ENCODE peak calls at places on chromosomes 6 and 20, in nine cellular contexts. L is ovary; S is fibroblast of lung; J is heart right ventricle; P is adrenal gland; Y is neural progenitor cell; M is mucosa of descending colon; Q is testis; E is CD8-positive, alpha-beta T cell. A is an unnamed sample. For H3K4me1, the result is how much of the 10 kb centered on the place peaks cover.

GRCh38 chr6:40999498-41000070 is 39.4 kb downstream of the UNC5CL start:
- DNase-seq in E (no peak), M (no peak), Y (peak), J (peak), P (peak), Q (peak), L (peak), S (peak), A (peak)

GRCh38 chr20:37902504-37903313 is at the start of gene VSTM2L:
- DNase-seq in S (peak), P (peak), L (no peak), J (no peak), Q (peak), Y (peak), E (no peak), M (no peak), A (no peak)

GRCh38 chr6:111580826-111581505 is 24.7 kb downstream of the TRAF3IP2 start:
- DNase-seq in J (no peak), M (no peak), Y (no peak), L (no peak), P (no peak), S (no peak), Q (no peak), E (no peak), A (peak)

GRCh38 chr20:22379472-22379871 is 204.9 kb downstream of the FOXA2 start:
- DNase-seq in L (no peak), J (no peak), E (no peak), Y (no peak), Q (no peak), P (no peak), S (peak), M (no peak), A (no peak)

GRCh38 chr6:31865205-31866118 is 2.8 kb upstream of the NEU1 start:
- DNase-seq in E (no peak), S (peak), P (no peak), Y (no peak), M (no peak), L (no peak), Q (no peak), J (no peak), A (no peak)

GRCh38 chr6:157763129-157763893 is 59.7 kb upstream of the SNX9 start:
- DNase-seq in L (peak), Q (peak), Y (no peak), M (peak), J (peak), S (peak), E (peak), P (peak), A (peak)

GRCh38 chr20:53643031-53643832 is 49.6 kb upstream of the ZNF217 start:
- DNase-seq in S (peak), M (peak), P (peak), Q (no peak), L (no peak), E (peak), J (no peak), Y (no peak), A (no peak)

GRCh38 chr6:169234634-169235033 is 19.0 kb downstream of the THBS2 start:
- DNase-seq in M (no peak), P (no peak), Q (no peak), S (no peak), L (no peak), E (no peak), Y (no peak), J (no peak), A (no peak)

GRCh38 chr6:42104095-42104806 is 38.2 kb downstream of the C6orf132 start:
- DNase-seq in M (no peak), J (peak), S (peak), E (peak), Q (peak), P (peak), Y (peak), L (peak), A (peak)

GRCh38 chr20:19995220-19995863 is 21.8 kb upstream of the NAA20 start:
- DNase-seq in L (no peak), Y (peak), Q (peak), P (peak), E (no peak), S (peak), M (no peak), J (peak), A (no peak)

GRCh38 chr20:23268792-23269354 is 81.7 kb upstream of the NXT1 start:
- DNase-seq in Y (no peak), E (no peak), M (no peak), Q (no peak), J (no peak), P (no peak), S (no peak), L (no peak), A (no peak)

GRCh38 chr6:33958208-33958862 is 154.5 kb upstream of the MLN start:
- DNase-seq in E (no peak), J (no peak), P (no peak), L (no peak), Y (peak), Q (peak), S (no peak), M (no peak), A (no peak)

GRCh38 chr6:166958926-166959861 is 2.8 kb upstream of the RNASET2 start:
- DNase-seq in E (peak), Q (no peak), P (peak), L (no peak), Y (no peak), S (no peak), J (peak), M (no peak), A (no peak)

GRCh38 chr20:43375586-43375985 is 82.1 kb upstream of the SRSF6 start:
- DNase-seq in M (no peak), Q (no peak), E (no peak), J (no peak), S (peak), Y (no peak), L (no peak), P (no peak), A (no peak)

GRCh38 chr20:4722993-4723392 is 1.3 kb downstream of the PRND start:
- DNase-seq in E (no peak), P (no peak), S (no peak), Y (no peak), M (no peak), Q (no peak), L (no peak), J (no peak), A (no peak)

GRCh38 chr6:133504761-133505160 is 263.6 kb downstream of the EYA4 start:
- DNase-seq in Y (no peak), P (no peak), M (no peak), E (no peak), J (no peak), S (peak), L (peak), Q (peak), A (no peak)

GRCh38 chr20:13929836-13930235 is 60.6 kb downstream of the SEL1L2 start:
- DNase-seq in S (no peak), J (no peak), L (no peak), Y (no peak), E (no peak), P (no peak), Q (no peak), M (no peak), A (no peak)

GRCh38 chr6:34190504-34191122 is 44.7 kb upstream of the GRM4 start:
- DNase-seq in Y (no peak), M (no peak), P (no peak), Q (no peak), L (no peak), E (no peak), J (no peak), S (no peak), A (no peak)

GRCh38 chr6:107330190-107330589 is 129.2 kb downstream of the PDSS2 start:
- DNase-seq in J (no peak), Y (no peak), L (no peak), S (no peak), P (no peak), M (no peak), Q (no peak), E (no peak), A (no peak)

GRCh38 chr6:5316946-5317345 is 55.6 kb downstream of the FARS2 start:
- DNase-seq in P (no peak), E (no peak), L (no peak), M (no peak), Y (no peak), J (no peak), Q (no peak), S (no peak), A (no peak)

GRCh38 chr20:36275011-36275410 is 31.1 kb upstream of the DLGAP4 start:
- DNase-seq in M (no peak), P (no peak), L (no peak), Q (no peak), S (no peak), J (no peak), E (no peak), Y (no peak), A (no peak)

GRCh38 chr20:61832181-61832580 is 233.5 kb downstream of the TAF4 start:
- DNase-seq in M (no peak), Q (no peak), J (no peak), P (no peak), S (no peak), L (no peak), Y (no peak), E (no peak), A (no peak)

GRCh38 chr20:50856475-50857041 is 61.7 kb downstream of the BCAS4 start:
- DNase-seq in P (no peak), J (no peak), Y (no peak), Q (no peak), E (no peak), L (no peak), S (no peak), M (no peak), A (no peak)

GRCh38 chr6:168865-169455 is 123.3 kb upstream of the DUSP22 start:
- DNase-seq in E (no peak), S (peak), P (no peak), Q (no peak), M (no peak), Y (peak), L (no peak), J (no peak), A (no peak)

GRCh38 chr6:48199502-48199901 is 88.5 kb upstream of the PTCHD4 start:
- DNase-seq in L (no peak), M (no peak), J (no peak), E (no peak), Y (no peak), P (no peak), S (no peak), Q (no peak), A (no peak)

GRCh38 chr6:25302156-25302555 is 23.0 kb downstream of the CARMIL1 start:
- DNase-seq in S (no peak), J (no peak), P (no peak), M (no peak), E (no peak), L (no peak), Q (no peak), Y (peak), A (no peak)
- H3K4me1 ChIP-seq in S (under half), J (under half), P (under half), M (under half), E (under half), L (under half), Q (under half), Y (under half), A (under half)

DNA sequence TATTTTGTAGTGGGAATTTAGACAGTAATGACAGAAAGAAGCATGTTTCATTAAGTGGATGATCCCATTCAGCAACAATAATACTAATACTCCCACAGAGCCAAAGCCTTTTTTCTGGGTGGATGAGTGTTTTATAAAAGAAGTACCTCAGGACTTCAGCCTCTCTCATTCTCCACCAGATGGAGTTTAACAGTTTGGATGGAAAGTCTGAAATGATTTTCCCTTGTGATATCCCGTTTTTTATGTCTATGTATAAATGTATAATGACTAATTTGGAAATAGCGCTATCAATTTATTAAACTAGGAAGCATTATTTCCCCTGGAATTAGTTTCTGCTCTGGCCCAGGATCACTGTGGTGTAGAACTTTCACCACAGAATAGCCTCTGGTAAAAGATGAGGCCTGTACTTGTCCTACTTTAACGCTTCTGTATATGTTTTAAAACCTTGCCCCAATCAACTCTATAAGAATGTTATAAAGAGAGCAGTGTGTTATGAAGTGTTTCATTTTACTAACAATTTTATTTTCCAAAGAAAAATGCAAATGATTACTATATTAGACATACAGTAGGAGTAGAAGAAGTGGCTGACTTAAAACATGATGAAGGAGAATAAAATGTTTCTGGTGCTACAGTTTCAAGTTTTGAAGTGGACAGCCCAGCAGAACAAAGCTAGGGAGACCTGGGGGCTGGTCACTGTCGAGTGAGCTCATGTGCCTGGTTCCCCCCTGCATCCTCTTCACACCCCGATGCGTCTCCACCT is 135.6 kb downstream of the HIVEP1 start:
- DNase-seq in Y (no peak), J (no peak), E (no peak), Q (no peak), M (no peak), S (peak), P (no peak), L (no peak), A (no peak)
- TF ChIP-seq CTCF in Y (peak), J (peak), E (no peak), Q (no peak), M (no peak), S (peak), P (peak), L (no peak), A (no peak)

GRCh38 chr20:44497761-44498160 is 22.1 kb downstream of the TTPAL start:
- DNase-seq in Y (no peak), E (no peak), J (no peak), Q (no peak), S (no peak), M (no peak), L (no peak), P (no peak), A (no peak)

GRCh38 chr20:44502968-44503367 is 18.9 kb downstream of the SERINC3 start:
- DNase-seq in L (no peak), M (no peak), P (no peak), Y (no peak), E (no peak), S (no peak), J (no peak), Q (no peak), A (no peak)

GRCh38 chr20:44504402-44505309 is 17.2 kb downstream of the SERINC3 start:
- DNase-seq in J (no peak), Y (no peak), S (no peak), M (no peak), L (no peak), P (no peak), Q (no peak), E (no peak), A (no peak)

GRCh38 chr20:44500221-44500620 is 21.6 kb downstream of the SERINC3 start:
- DNase-seq in E (no peak), P (no peak), Y (no peak), L (no peak), S (no peak), M (no peak), J (no peak), Q (no peak), A (no peak)

GRCh38 chr20:44501448-44501847 is 20.4 kb downstream of the SERINC3 start:
- DNase-seq in P (peak), Y (no peak), E (no peak), S (peak), Q (no peak), M (no peak), J (peak), L (no peak), A (no peak)
- H3K4me1 ChIP-seq in P (under half), Y (under half), E (under half), S (under half), Q (under half), M (under half), J (under half), L (under half), A (under half)

DNA sequence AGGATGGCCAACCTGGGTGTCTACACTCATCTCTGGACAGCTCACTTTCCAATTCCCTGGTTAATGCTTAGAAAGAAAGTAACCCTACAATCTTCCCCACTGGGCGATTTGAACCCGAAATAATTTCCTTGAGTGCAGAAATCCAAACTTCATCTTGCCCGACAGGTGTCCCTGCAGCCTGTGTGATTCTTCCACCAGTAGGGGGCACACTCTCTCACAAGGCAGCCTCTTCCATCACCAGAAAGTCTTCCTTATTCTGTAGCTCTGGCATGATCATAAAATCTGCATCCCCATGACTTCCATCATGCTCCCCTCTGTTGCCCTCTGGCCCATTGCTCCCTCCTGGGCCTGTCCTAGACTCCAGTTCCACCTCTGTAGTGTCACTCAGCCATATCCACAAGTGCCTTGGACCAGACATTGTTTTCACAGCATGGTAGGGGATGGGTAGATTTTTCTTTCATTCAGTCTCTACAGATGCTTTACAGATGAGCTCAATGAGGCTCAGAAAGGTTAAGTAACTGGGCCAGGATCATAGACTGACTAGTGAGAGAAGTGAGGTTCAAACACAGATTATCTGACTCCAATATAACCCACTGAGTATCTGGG is 170.4 kb upstream of the SPTLC3 start:
- DNase-seq in J (no peak), L (no peak), Q (no peak), E (no peak), Y (peak), S (no peak), M (no peak), P (no peak), A (no peak)
- TF ChIP-seq CTCF in J (no peak), L (no peak), Q (no peak), E (no peak), Y (peak), S (no peak), M (no peak), P (no peak), A (no peak)

DNA sequence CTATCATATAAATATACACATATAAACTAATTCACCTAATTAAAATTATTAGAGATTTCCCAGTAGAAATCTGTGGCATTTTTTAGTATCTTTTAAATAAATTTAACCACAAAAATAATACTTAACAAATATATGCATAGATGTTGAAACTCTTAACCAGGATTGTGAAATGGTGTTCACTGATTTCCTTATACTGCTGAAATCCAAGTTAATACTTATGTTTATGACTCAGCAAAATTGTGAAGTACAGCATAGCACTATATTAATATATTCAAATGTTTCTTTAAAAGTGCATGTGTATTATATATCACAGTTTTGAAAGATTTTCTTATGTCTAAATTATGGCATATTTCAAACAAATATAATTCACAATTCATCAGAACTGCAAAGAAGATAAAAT is 328.2 kb upstream of the MANEA start:
- DNase-seq in Y (no peak), E (no peak), J (no peak), P (no peak), M (no peak), L (no peak), Q (no peak), S (peak), A (no peak)
- H3K4me1 ChIP-seq in Y (under half), E (under half), J (under half), P (under half), M (under half), L (under half), Q (under half), S (under half), A (under half)

GRCh38 chr6:124339610-124340339 is 536.1 kb downstream of the NKAIN2 start:
- DNase-seq in Y (no peak), M (no peak), S (no peak), Q (no peak), P (no peak), E (no peak), J (no peak), L (no peak), A (no peak)
- TF ChIP-seq CTCF in Y (no peak), M (no peak), S (no peak), Q (no peak), P (no peak), E (no peak), J (no peak), L (no peak), A (no peak)

DNA sequence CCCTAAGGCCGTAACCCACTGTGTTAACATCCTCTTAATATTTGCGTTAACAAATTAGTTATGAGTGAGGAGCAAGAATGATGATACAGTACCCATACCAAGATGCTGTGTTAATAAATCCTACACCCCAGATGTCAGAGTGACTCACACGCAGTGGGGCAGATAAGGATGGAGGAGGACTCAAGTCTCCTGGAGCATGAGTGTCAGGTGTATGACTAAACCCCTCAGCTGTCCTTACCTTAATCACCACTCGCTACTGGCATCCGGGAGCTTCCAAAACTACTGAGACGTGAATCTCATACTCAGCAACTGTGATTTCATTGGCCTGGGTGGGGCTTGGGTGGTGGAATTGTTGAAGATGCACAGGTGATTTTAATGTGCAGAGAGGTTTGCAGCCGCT is 131.3 kb upstream of the MTHFD1L start:
- DNase-seq in Y (no peak), P (no peak), S (peak), E (no peak), Q (no peak), M (no peak), J (no peak), L (no peak), A (no peak)
- H3K4me1 ChIP-seq in Y (under half), P (under half), S (under half), E (under half), Q (under half), M (under half), J (under half), L (under half), A (under half)

A was measured in psoas muscle.